ENCODE peak calls at places on chromosomes 3 and 15, in four cellular contexts. Q is uterus; M is CD4-positive, alpha-beta T cell; V is body of pancreas. Y is an unnamed sample.

GRCh38 chr3:152046280-152046679 is 172.8 kb downstream of the SUCNR1 start:
- DNase-seq in Q (no peak), M (no peak), V (no peak), Y (no peak)

GRCh38 chr15:96362759-96363678 is 32.5 kb downstream of the NR2F2 start:
- DNase-seq in Q (peak; percentile 30), M (no peak), V (no peak), Y (no peak)

GRCh38 chr3:3798641-3799113 is 554 bp upstream of the LRRN1 start:
- DNase-seq in Q (no peak), M (no peak), V (peak; percentile 21), Y (no peak)

GRCh38 chr3:133734305-133734704 is 11.9 kb upstream of the TF start:
- DNase-seq in Q (no peak), M (no peak), V (peak; percentile 25), Y (no peak)

GRCh38 chr15:36831915-36832310 is 252.5 kb downstream of the CDIN1 start:
- DNase-seq in Q (no peak), M (no peak), V (peak; percentile 34), Y (no peak)

GRCh38 chr3:8937064-8938020 is 25.9 kb downstream of the RAD18 start:
- DNase-seq in Q (no peak), M (no peak), V (no peak), Y (no peak)

GRCh38 chr3:147655236-147655635 is 246.1 kb downstream of the ZIC1 start:
- DNase-seq in Q (no peak), M (no peak), V (no peak), Y (no peak)

GRCh38 chr3:150414273-150414672 is 6.2 kb downstream of the TSC22D2 start:
- DNase-seq in Q (no peak), M (no peak), V (peak; percentile 13), Y (peak; percentile 4)

GRCh38 chr3:9649791-9650521 is 651 bp downstream of the MTMR14 start:
- DNase-seq in Q (no peak), M (no peak), V (no peak), Y (no peak)

GRCh38 chr15:45456212-45457106 is 66.1 kb downstream of the SLC30A4 start:
- DNase-seq in Q (peak; percentile 80), M (peak; percentile 47), V (peak; percentile 48), Y (peak; percentile 27)

GRCh38 chr3:115062412-115062956 is 84.6 kb downstream of the ZBTB20 start:
- DNase-seq in Q (no peak), M (no peak), V (no peak), Y (no peak)

GRCh38 chr3:43883729-43884396 is 193.1 kb downstream of the ABHD5 start:
- DNase-seq in Q (no peak), M (no peak), V (peak; percentile 75), Y (no peak)

GRCh38 chr15:31265871-31266711 is 60.5 kb upstream of the KLF13 start:
- DNase-seq in Q (peak; percentile 13), M (peak; percentile 67), V (no peak), Y (peak; percentile 48)

GRCh38 chr3:53921296-53921695 is 29.6 kb upstream of the SELENOK start:
- DNase-seq in Q (no peak), M (no peak), V (no peak), Y (no peak)

GRCh38 chr3:8882617-8883016 is 80.7 kb downstream of the RAD18 start:
- DNase-seq in Q (no peak), M (no peak), V (no peak), Y (no peak)

GRCh38 chr15:74786659-74787165 is 4.8 kb downstream of the CSK start:
- DNase-seq in Q (no peak), M (no peak), V (no peak), Y (no peak)

GRCh38 chr3:17798000-17798399 is 55.6 kb upstream of the TBC1D5 start:
- DNase-seq in Q (no peak), M (no peak), V (no peak), Y (no peak)

GRCh38 chr3:164852866-164853265 is 225.4 kb downstream of the SI start:
- DNase-seq in Q (no peak), M (no peak), V (no peak), Y (no peak)

GRCh38 chr15:30859091-30859874 is 44.4 kb upstream of the FAN1 start:
- DNase-seq in Q (no peak), M (no peak), V (peak; percentile 14), Y (no peak)

GRCh38 chr3:141326626-141327025 is 41.7 kb upstream of the ZBTB38 start:
- DNase-seq in Q (no peak), M (no peak), V (no peak), Y (no peak)

GRCh38 chr15:66931768-66932633 is 133.4 kb upstream of the SMAD3 start:
- DNase-seq in Q (no peak), M (no peak), V (peak; percentile 75), Y (no peak)

GRCh38 chr3:72844436-72844999 is 3.7 kb downstream of the SHQ1 start:
- DNase-seq in Q (no peak), M (no peak), V (no peak), Y (no peak)

GRCh38 chr3:146250449-146251382 is at the start of gene PLSCR4:
- DNase-seq in Q (peak; percentile 80), M (no peak), V (peak; percentile 78), Y (peak; percentile 54)

GRCh38 chr3:195774917-195775316 is 36.8 kb downstream of the MUC4 start:
- DNase-seq in Q (no peak), M (no peak), V (peak; percentile 63), Y (no peak)

GRCh38 chr3:111831840-111832239 is 27.2 kb upstream of the PHLDB2 start:
- DNase-seq in Q (no peak), M (no peak), V (no peak), Y (no peak)

GRCh38 chr3:27105904-27106303 is 263.3 kb downstream of the NEK10 start:
- DNase-seq in Q (no peak), M (no peak), V (peak; percentile 48), Y (no peak)

GRCh38 chr15:66024998-66025397 is 155.7 kb downstream of the RAB11A start:
- DNase-seq in Q (no peak), M (no peak), V (no peak), Y (peak; percentile 46)

GRCh38 chr3:193515884-193516438 is 38.7 kb downstream of the ATP13A4 start:
- DNase-seq in Q (no peak), M (no peak), V (no peak), Y (no peak)

GRCh38 chr3:173238091-173238490 is 97.1 kb upstream of the SPATA16 start:
- DNase-seq in Q (no peak), M (no peak), V (no peak), Y (no peak)

GRCh38 chr3:194257030-194257657 is 94.0 kb downstream of the CPN2 start:
- DNase-seq in Q (no peak), M (no peak), V (no peak), Y (no peak)

GRCh38 chr15:29021901-29022300 is 136.1 kb downstream of the APBA2 start:
- DNase-seq in Q (no peak), M (no peak), V (no peak), Y (no peak)

GRCh38 chr3:11475324-11475723 is 168.4 kb downstream of the VGLL4 start:
- DNase-seq in Q (no peak), M (no peak), V (no peak), Y (no peak)

GRCh38 chr3:13372656-13373055 is 47.5 kb downstream of the NUP210 start:
- DNase-seq in Q (no peak), M (no peak), V (no peak), Y (no peak)
- H3K27ac ChIP-seq in Q (no peak overlapping the region), M (no peak overlapping the region), V (no peak overlapping the region), Y (no peak overlapping the region)

GRCh38 chr3:127764301-127764700 is 58.0 kb downstream of the MGLL start:
- DNase-seq in Q (no peak), M (no peak), V (no peak), Y (no peak)

GRCh38 chr3:127763816-127764215 is 58.5 kb downstream of the MGLL start:
- DNase-seq in Q (no peak), M (no peak), V (no peak), Y (no peak)

GRCh38 chr3:127762787-127763105 is 59.6 kb downstream of the MGLL start:
- DNase-seq in Q (no peak), M (no peak), V (no peak), Y (no peak)

GRCh38 chr3:127762077-127762786 is 60.1 kb downstream of the MGLL start:
- DNase-seq in Q (no peak), M (no peak), V (no peak), Y (no peak)

DNA sequence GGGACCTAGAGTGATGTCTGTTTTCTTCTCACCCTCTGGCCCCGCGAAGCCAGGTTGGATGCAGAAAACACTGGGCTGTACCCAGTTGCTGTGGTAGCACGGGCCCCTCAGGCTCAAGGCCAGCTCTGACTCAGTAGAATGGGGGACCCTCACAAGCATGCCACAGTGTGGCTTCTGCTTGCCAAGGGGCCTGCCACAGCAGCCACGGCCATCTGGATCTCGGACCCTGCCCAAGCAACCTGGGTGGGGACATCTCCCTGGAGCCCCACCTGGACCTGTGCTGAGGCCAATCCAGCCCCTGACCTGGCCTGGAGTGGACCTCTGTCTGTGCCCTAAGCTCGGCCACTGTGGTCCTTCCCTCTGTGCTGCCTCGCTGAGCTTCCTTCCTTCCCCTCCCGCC is 59.0 kb downstream of the MGLL start:
- DNase-seq in Q (no peak), M (no peak), V (no peak), Y (no peak)
- H3K27ac ChIP-seq in Q (no peak overlapping the region), M (no peak overlapping the region), V (no peak overlapping the region), Y (no peak overlapping the region)

GRCh38 chr3:184567924-184568590 is 6.5 kb downstream of the EPHB3 start:
- DNase-seq in Q (no peak), M (no peak), V (peak; percentile 71), Y (no peak)
- H3K27ac ChIP-seq in Q (peak overlapping the region; percentile 81), M (no peak overlapping the region), V (peak overlapping the region; percentile 41), Y (no peak overlapping the region)

GRCh38 chr15:47384316-47384715 is 333.0 kb upstream of the SEMA6D start:
- DNase-seq in Q (no peak), M (no peak), V (peak; percentile 13), Y (no peak)
- H3K27ac ChIP-seq in Q (no peak overlapping the region), M (no peak overlapping the region), V (no peak overlapping the region), Y (no peak overlapping the region)

DNA sequence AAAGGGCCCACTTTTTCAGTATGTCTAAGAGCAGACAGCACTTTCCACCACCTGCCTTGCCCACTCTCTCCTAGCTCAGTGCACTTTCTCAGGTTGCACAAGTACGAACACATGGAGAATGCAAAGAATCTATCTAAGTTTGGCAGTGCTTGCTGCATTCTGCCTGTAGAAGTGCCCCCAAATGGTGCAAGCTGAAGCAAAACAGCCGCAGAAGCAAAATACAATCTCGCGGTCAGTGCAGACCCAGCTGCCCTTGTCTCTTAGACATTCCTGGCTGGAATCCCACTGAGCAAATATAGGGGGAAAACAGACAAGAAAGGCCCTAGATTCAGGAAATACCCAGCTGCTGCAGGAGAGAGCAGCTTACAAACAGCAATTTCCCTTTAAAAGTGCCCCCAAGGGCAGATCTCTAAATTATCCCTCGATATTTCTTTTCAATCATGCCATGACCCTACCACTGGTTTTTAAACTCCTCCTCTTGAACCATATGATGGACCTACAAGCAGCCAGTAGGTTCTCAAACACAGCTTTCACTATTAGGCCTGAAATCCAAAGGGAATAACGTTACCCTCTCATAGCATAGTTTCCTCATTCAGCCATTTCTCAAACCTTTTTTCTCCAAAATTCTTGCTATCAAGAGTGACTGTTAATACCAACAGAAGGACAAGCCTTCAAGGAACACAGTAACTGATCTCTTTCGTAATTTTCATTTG is 67.0 kb downstream of the TNIK start:
- DNase-seq in Q (no peak), M (no peak), V (peak; percentile 49), Y (no peak)
- H3K27ac ChIP-seq in Q (no peak overlapping the region), M (no peak overlapping the region), V (peak overlapping the region; percentile 55), Y (no peak overlapping the region)

DNA sequence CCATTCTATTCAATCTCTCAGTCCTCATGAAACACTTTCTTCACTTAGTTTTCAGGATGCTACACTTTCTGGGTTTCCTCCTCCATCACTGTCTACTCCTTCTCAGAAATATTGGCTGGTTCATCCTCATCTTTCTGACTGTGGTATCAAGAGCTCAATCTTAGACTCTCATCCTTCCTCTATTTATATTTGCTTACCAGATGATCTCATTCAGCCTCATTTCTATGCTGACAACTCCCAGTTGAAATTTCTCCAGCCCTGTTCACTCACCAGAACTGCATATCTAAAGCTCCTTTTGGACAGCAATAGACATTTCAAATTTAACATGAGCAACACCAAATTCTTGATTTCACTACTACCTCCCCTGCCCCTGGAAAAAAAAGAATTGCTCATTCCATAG is 48.0 kb upstream of the FBN1 start:
- DNase-seq in Q (no peak), M (no peak), V (no peak), Y (no peak)
- H3K27ac ChIP-seq in Q (no peak overlapping the region), M (no peak overlapping the region), V (no peak overlapping the region), Y (no peak overlapping the region)